ENCODE peak calls at places on chromosomes 11 and 22, in five cellular contexts. B, X, O, D and C are unnamed samples.

GRCh38 chr11:76577199-76577920 is 93.2 kb downstream of the LRRC32 start:
- DNase-seq in B (no peak), X (no peak), O (no peak), D (peak; percentile 18), C (no peak)

GRCh38 chr11:66851698-66852465 is 5.0 kb upstream of the LRFN4 start:
- DNase-seq in B (no peak), X (peak; percentile 30), O (no peak), D (no peak), C (no peak)

GRCh38 chr11:60932605-60933346 is 8.5 kb downstream of the TMEM132A start:
- DNase-seq in B (no peak), X (peak; percentile 79), O (no peak), D (no peak), C (no peak)

GRCh38 chr11:71930556-71931244 is 1.9 kb downstream of the RNF121 start:
- DNase-seq in B (no peak), X (no peak), O (no peak), D (no peak), C (no peak)

GRCh38 chr11:118247041-118247440 is 5.1 kb downstream of the MPZL3 start:
- DNase-seq in B (no peak), X (no peak), O (no peak), D (no peak), C (no peak)

GRCh38 chr22:17969732-17970131 is 54.6 kb downstream of the MICAL3 start:
- DNase-seq in B (no peak), X (no peak), O (no peak), D (peak; percentile 69), C (no peak)

GRCh38 chr11:2271327-2272240 is 1.2 kb upstream of the ASCL2 start:
- DNase-seq in B (no peak), X (no peak), O (no peak), D (no peak), C (no peak)

GRCh38 chr11:12134239-12134590 is 23.8 kb downstream of the MICAL2 start:
- DNase-seq in B (no peak), X (no peak), O (no peak), D (no peak), C (no peak)

GRCh38 chr11:32809313-32809712 is 14.9 kb upstream of the CCDC73 start:
- DNase-seq in B (peak; percentile 75), X (peak; percentile 83), O (peak; percentile 45), D (peak; percentile 48), C (peak; percentile 80)

GRCh38 chr11:57659669-57660068 is 2.1 kb downstream of the CLP1 start:
- DNase-seq in B (no peak), X (no peak), O (no peak), D (no peak), C (no peak)

GRCh38 chr11:57658023-57658361 is 430 bp downstream of the CLP1 start:
- DNase-seq in B (no peak), X (peak; percentile 26), O (no peak), D (no peak), C (no peak)

GRCh38 chr11:57663975-57664374 is 3.9 kb upstream of the ZDHHC5 start:
- DNase-seq in B (no peak), X (no peak), O (no peak), D (no peak), C (no peak)

GRCh38 chr11:57667065-57667714 is 724 bp upstream of the ZDHHC5 start:
- DNase-seq in B (peak; percentile 81), X (peak; percentile 99), O (peak; percentile 83), D (peak; percentile 98), C (peak; percentile 89)

GRCh38 chr11:57662893-57663292 is 5.0 kb upstream of the ZDHHC5 start:
- DNase-seq in B (no peak), X (no peak), O (no peak), D (no peak), C (no peak)
- TF ChIP-seq CTCF in B (no peak), X (peak; percentile 14), O (no peak), D (no peak), C (no peak)

GRCh38 chr22:20438678-20439492 is 1.3 kb upstream of the SCARF2 start:
- DNase-seq in B (no peak), X (peak; percentile 42), O (no peak), D (no peak), C (no peak)
- TF ChIP-seq CTCF in B (no peak), X (peak; percentile 25), O (no peak), D (peak; percentile 50), C (no peak)

GRCh38 chr22:50641696-50642607 is 14.0 kb upstream of the ARSA start:
- DNase-seq in B (peak; percentile 65), X (peak; percentile 82), O (no peak), D (no peak), C (no peak)
- TF ChIP-seq CTCF in B (no peak), X (peak; percentile 28), O (peak; percentile 14), D (peak; percentile 39), C (no peak)

GRCh38 chr11:1226981-1227550 is 4.2 kb downstream of the MUC5B start:
- DNase-seq in B (no peak), X (peak; percentile 44), O (no peak), D (no peak), C (peak; percentile 66)
- TF ChIP-seq CTCF in B (peak; percentile 53), X (peak; percentile 26), O (peak; percentile 52), D (peak; percentile 34), C (peak; percentile 68)

DNA sequence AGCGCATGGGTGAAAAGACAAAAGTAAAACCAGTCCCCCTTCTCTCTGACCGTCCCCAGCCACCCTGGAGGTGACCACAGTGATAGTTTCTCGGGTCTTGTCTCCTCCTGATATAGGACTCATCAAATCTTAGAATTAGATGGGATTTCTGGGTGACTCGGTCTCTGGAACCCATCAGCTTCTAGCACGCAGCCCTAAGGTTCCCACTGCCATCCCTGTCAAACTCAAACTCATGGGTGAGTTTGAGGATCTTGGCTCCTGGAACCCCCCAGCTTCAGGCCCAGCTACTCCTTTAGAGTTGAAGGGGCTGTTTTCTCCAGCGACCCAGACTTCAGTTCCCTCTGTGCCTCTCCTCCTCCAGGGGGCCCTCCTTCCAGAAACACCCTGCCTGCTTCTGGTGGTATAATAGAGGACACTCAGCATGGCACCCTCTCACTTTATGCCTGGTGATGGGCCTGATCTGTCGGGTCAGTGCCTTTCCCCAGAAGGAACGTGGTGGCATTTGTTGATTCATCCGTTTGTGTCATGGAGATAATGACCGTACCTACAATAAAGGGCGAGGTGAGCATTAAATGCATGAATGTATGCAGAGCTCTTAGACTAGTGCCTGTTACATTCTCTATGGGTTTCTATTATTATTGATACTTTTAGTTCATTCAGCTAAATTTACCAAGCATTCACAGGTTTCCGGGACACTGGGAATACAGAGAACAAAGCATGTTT is 31.7 kb downstream of the MCM5 start:
- DNase-seq in B (no peak), X (no peak), O (no peak), D (no peak), C (no peak)
- TF ChIP-seq CTCF in B (no peak), X (no peak), O (no peak), D (peak; percentile 28), C (no peak)

DNA sequence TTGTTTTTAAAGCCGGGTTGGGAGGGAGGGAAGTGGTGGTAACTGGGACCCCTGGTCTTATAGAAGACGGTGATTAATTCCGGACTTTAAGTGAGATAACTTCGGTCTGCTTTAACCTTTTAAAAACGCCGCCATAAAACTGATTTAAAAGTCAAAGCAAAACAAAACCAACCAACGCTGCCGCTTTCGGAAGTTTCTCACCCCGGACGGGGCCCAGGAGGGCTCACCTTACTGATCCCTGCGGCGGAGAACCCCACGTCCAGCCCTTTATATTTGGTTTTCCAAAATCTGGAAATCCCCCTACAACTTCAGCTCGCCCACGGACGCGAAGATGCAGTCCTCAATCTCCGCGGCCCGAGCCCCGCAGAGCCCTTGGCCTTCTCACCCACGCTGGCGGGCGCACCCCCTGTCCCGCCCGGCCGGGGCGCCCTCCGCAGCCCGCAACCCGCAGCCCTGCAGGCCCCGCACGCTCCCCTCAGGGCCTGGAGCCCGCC is 405 bp downstream of the USP28 start:
- DNase-seq in B (no peak), X (peak; percentile 39), O (no peak), D (no peak), C (no peak)
- TF ChIP-seq CTCF in B (no peak), X (no peak), O (peak; percentile 41), D (peak; percentile 2), C (no peak)